ENCODE peak calls at places on chromosomes 1 and 21, in nine cellular contexts. One of them, this sample, is unnamed.

GRCh38 chr1:171494086-171494485 is 8.8 kb downstream of the PRRC2C start:
- DNase-seq in breast epithelium: no peak
- DNase-seq in endothelial cell of umbilical vein: peak
- DNase-seq in stomach: no peak
- DNase-seq in GM12878: no peak
- DNase-seq in HCT116: no peak
- DNase-seq in transverse colon: no peak
- DNase-seq in K562: no peak
- DNase-seq in H1: no peak
- DNase-seq in this sample: no peak

GRCh38 chr1:2972879-2973575 is 48.2 kb upstream of the ACTRT2 start:
- DNase-seq in breast epithelium: no peak
- DNase-seq in endothelial cell of umbilical vein: no peak
- DNase-seq in stomach: peak
- DNase-seq in GM12878: no peak
- DNase-seq in HCT116: no peak
- DNase-seq in transverse colon: no peak
- DNase-seq in K562: no peak
- DNase-seq in H1: no peak
- DNase-seq in this sample: no peak

GRCh38 chr1:116449578-116449977 is 76.5 kb downstream of the ATP1A1 start:
- DNase-seq in breast epithelium: no peak
- DNase-seq in endothelial cell of umbilical vein: no peak
- DNase-seq in stomach: no peak
- DNase-seq in GM12878: no peak
- DNase-seq in HCT116: no peak
- DNase-seq in transverse colon: no peak
- DNase-seq in K562: no peak
- DNase-seq in H1: no peak
- DNase-seq in this sample: no peak

GRCh38 chr21:36976882-36977651 is 10.6 kb upstream of the HLCS start:
- DNase-seq in breast epithelium: no peak
- DNase-seq in endothelial cell of umbilical vein: peak
- DNase-seq in stomach: no peak
- DNase-seq in GM12878: peak
- DNase-seq in HCT116: peak
- DNase-seq in transverse colon: peak
- DNase-seq in K562: peak
- DNase-seq in H1: peak
- DNase-seq in this sample: no peak

GRCh38 chr1:162660598-162660997 is 28.3 kb downstream of the DDR2 start:
- DNase-seq in breast epithelium: no peak
- DNase-seq in endothelial cell of umbilical vein: no peak
- DNase-seq in stomach: no peak
- DNase-seq in GM12878: no peak
- DNase-seq in HCT116: no peak
- DNase-seq in transverse colon: no peak
- DNase-seq in K562: no peak
- DNase-seq in H1: no peak
- DNase-seq in this sample: no peak

GRCh38 chr1:151324390-151324930 is 2.8 kb downstream of the PI4KB start:
- DNase-seq in breast epithelium: no peak
- DNase-seq in endothelial cell of umbilical vein: no peak
- DNase-seq in stomach: no peak
- DNase-seq in GM12878: no peak
- DNase-seq in HCT116: no peak
- DNase-seq in transverse colon: no peak
- DNase-seq in K562: no peak
- DNase-seq in H1: no peak
- DNase-seq in this sample: no peak

GRCh38 chr1:165234149-165234548 is 122.4 kb downstream of the LMX1A start:
- DNase-seq in breast epithelium: no peak
- DNase-seq in endothelial cell of umbilical vein: no peak
- DNase-seq in stomach: no peak
- DNase-seq in GM12878: no peak
- DNase-seq in HCT116: no peak
- DNase-seq in transverse colon: no peak
- DNase-seq in K562: no peak
- DNase-seq in H1: no peak
- DNase-seq in this sample: no peak

GRCh38 chr1:116402333-116402732 is 29.3 kb downstream of the ATP1A1 start:
- DNase-seq in breast epithelium: no peak
- DNase-seq in endothelial cell of umbilical vein: no peak
- DNase-seq in stomach: no peak
- DNase-seq in GM12878: no peak
- DNase-seq in HCT116: no peak
- DNase-seq in transverse colon: no peak
- DNase-seq in K562: no peak
- DNase-seq in H1: no peak
- DNase-seq in this sample: no peak

GRCh38 chr21:46113497-46114176 is 15.7 kb downstream of the COL6A2 start:
- DNase-seq in breast epithelium: no peak
- DNase-seq in endothelial cell of umbilical vein: no peak
- DNase-seq in stomach: peak
- DNase-seq in GM12878: no peak
- DNase-seq in HCT116: no peak
- DNase-seq in transverse colon: no peak
- DNase-seq in K562: no peak
- DNase-seq in H1: no peak
- DNase-seq in this sample: no peak

GRCh38 chr1:61388586-61388985 is 306.2 kb downstream of the NFIA start:
- DNase-seq in breast epithelium: no peak
- DNase-seq in endothelial cell of umbilical vein: peak
- DNase-seq in stomach: no peak
- DNase-seq in GM12878: no peak
- DNase-seq in HCT116: no peak
- DNase-seq in transverse colon: no peak
- DNase-seq in K562: no peak
- DNase-seq in H1: no peak
- DNase-seq in this sample: no peak

GRCh38 chr1:47948126-47948525 is 49.1 kb downstream of the TRABD2B start:
- DNase-seq in breast epithelium: no peak
- DNase-seq in endothelial cell of umbilical vein: no peak
- DNase-seq in stomach: no peak
- DNase-seq in GM12878: no peak
- DNase-seq in HCT116: no peak
- DNase-seq in transverse colon: no peak
- DNase-seq in K562: no peak
- DNase-seq in H1: no peak
- DNase-seq in this sample: no peak

GRCh38 chr1:45332346-45332720 is 5.6 kb downstream of the HPDL start:
- DNase-seq in breast epithelium: no peak
- DNase-seq in endothelial cell of umbilical vein: no peak
- DNase-seq in stomach: no peak
- DNase-seq in GM12878: no peak
- DNase-seq in HCT116: no peak
- DNase-seq in transverse colon: no peak
- DNase-seq in K562: no peak
- DNase-seq in H1: no peak
- DNase-seq in this sample: no peak

GRCh38 chr21:16305686-16306085 is 575.9 kb downstream of the USP25 start:
- DNase-seq in breast epithelium: no peak
- DNase-seq in endothelial cell of umbilical vein: peak
- DNase-seq in stomach: no peak
- DNase-seq in GM12878: no peak
- DNase-seq in HCT116: no peak
- DNase-seq in transverse colon: no peak
- DNase-seq in K562: no peak
- DNase-seq in H1: no peak
- DNase-seq in this sample: no peak
- H3K27ac ChIP-seq in breast epithelium: peak
- H3K27ac ChIP-seq in endothelial cell of umbilical vein: peak
- H3K27ac ChIP-seq in stomach: no peak
- H3K27ac ChIP-seq in GM12878: no peak
- H3K27ac ChIP-seq in HCT116: no peak
- H3K27ac ChIP-seq in transverse colon: no peak
- H3K27ac ChIP-seq in K562: no peak
- H3K27ac ChIP-seq in H1: no peak
- H3K27ac ChIP-seq in this sample: peak

GRCh38 chr21:44315691-44316208 is 15.9 kb downstream of the PFKL start:
- DNase-seq in breast epithelium: no peak
- DNase-seq in endothelial cell of umbilical vein: no peak
- DNase-seq in stomach: no peak
- DNase-seq in GM12878: no peak
- DNase-seq in HCT116: no peak
- DNase-seq in transverse colon: no peak
- DNase-seq in K562: no peak
- DNase-seq in H1: no peak
- DNase-seq in this sample: no peak
- TF ChIP-seq POLR2A in breast epithelium: no peak
- TF ChIP-seq POLR2A in endothelial cell of umbilical vein: no peak
- TF ChIP-seq POLR2A in stomach: no peak
- TF ChIP-seq POLR2A in GM12878: no peak
- TF ChIP-seq POLR2A in HCT116: no peak
- TF ChIP-seq POLR2A in transverse colon: no peak
- TF ChIP-seq POLR2A in K562: no peak
- TF ChIP-seq POLR2A in H1: no peak
- TF ChIP-seq POLR2A in this sample: no peak

GRCh38 chr1:231934797-231935196 is 308.2 kb downstream of the DISC1 start:
- DNase-seq in breast epithelium: no peak
- DNase-seq in endothelial cell of umbilical vein: peak
- DNase-seq in stomach: no peak
- DNase-seq in GM12878: no peak
- DNase-seq in HCT116: no peak
- DNase-seq in transverse colon: no peak
- DNase-seq in K562: no peak
- DNase-seq in H1: no peak
- DNase-seq in this sample: no peak
- TF ChIP-seq POLR2AphosphoS5 in breast epithelium: no peak
- TF ChIP-seq POLR2AphosphoS5 in endothelial cell of umbilical vein: no peak
- TF ChIP-seq POLR2AphosphoS5 in stomach: peak
- TF ChIP-seq POLR2AphosphoS5 in GM12878: no peak
- TF ChIP-seq POLR2AphosphoS5 in HCT116: no peak
- TF ChIP-seq POLR2AphosphoS5 in transverse colon: no peak
- TF ChIP-seq POLR2AphosphoS5 in K562: peak
- TF ChIP-seq POLR2AphosphoS5 in H1: no peak
- TF ChIP-seq POLR2AphosphoS5 in this sample: no peak

GRCh38 chr1:77987942-77988341 is 9.1 kb upstream of the FUBP1 start:
- DNase-seq in breast epithelium: no peak
- DNase-seq in endothelial cell of umbilical vein: no peak
- DNase-seq in stomach: no peak
- DNase-seq in GM12878: no peak
- DNase-seq in HCT116: no peak
- DNase-seq in transverse colon: no peak
- DNase-seq in K562: no peak
- DNase-seq in H1: no peak
- DNase-seq in this sample: no peak
- H3K27ac ChIP-seq in breast epithelium: no peak
- H3K27ac ChIP-seq in endothelial cell of umbilical vein: no peak
- H3K27ac ChIP-seq in stomach: no peak
- H3K27ac ChIP-seq in GM12878: no peak
- H3K27ac ChIP-seq in HCT116: no peak
- H3K27ac ChIP-seq in transverse colon: no peak
- H3K27ac ChIP-seq in K562: no peak
- H3K27ac ChIP-seq in H1: no peak
- H3K27ac ChIP-seq in this sample: no peak